ENCODE peak calls at places on chromosomes 3 and 15, in seven cellular contexts. One of them, this sample, is unnamed.

GRCh38 chr15:38490231-38490630 is 36.3 kb downstream of the FAM98B start:
- DNase-seq in activated naive CD4-positive, alpha-beta T cell: no peak
- DNase-seq in germinal center: no peak
- DNase-seq in activated gamma-delta T cell treated with Interleukin-2 at 50 U/mL for 16 hours: no peak
- DNase-seq in HTR-8/SVneo: no peak
- DNase-seq in T-helper 9 cell: no peak
- DNase-seq in astrocyte of the spinal cord: peak
- DNase-seq in this sample: no peak

GRCh38 chr15:62495670-62496328 is 330.7 kb upstream of the C2CD4B start:
- DNase-seq in activated gamma-delta T cell treated with Interleukin-2 at 50 U/mL for 16 hours: no peak
- DNase-seq in activated naive CD4-positive, alpha-beta T cell: no peak
- DNase-seq in astrocyte of the spinal cord: peak
- DNase-seq in germinal center: no peak
- DNase-seq in T-helper 9 cell: no peak
- DNase-seq in HTR-8/SVneo: no peak
- DNase-seq in this sample: no peak

GRCh38 chr15:81106560-81106959 is 27.5 kb upstream of the CFAP161 start:
- DNase-seq in HTR-8/SVneo: peak
- DNase-seq in germinal center: peak
- DNase-seq in astrocyte of the spinal cord: peak
- DNase-seq in activated naive CD4-positive, alpha-beta T cell: peak
- DNase-seq in activated gamma-delta T cell treated with Interleukin-2 at 50 U/mL for 16 hours: peak
- DNase-seq in T-helper 9 cell: peak
- DNase-seq in this sample: peak

GRCh38 chr3:31356941-31357340 is 175.8 kb upstream of the STT3B start:
- DNase-seq in astrocyte of the spinal cord: peak
- DNase-seq in T-helper 9 cell: no peak
- DNase-seq in activated gamma-delta T cell treated with Interleukin-2 at 50 U/mL for 16 hours: no peak
- DNase-seq in activated naive CD4-positive, alpha-beta T cell: no peak
- DNase-seq in germinal center: no peak
- DNase-seq in HTR-8/SVneo: no peak
- DNase-seq in this sample: no peak

GRCh38 chr3:134323966-134324962 is 50.0 kb downstream of the AMOTL2 start:
- DNase-seq in HTR-8/SVneo: no peak
- DNase-seq in activated naive CD4-positive, alpha-beta T cell: no peak
- DNase-seq in activated gamma-delta T cell treated with Interleukin-2 at 50 U/mL for 16 hours: no peak
- DNase-seq in germinal center: no peak
- DNase-seq in T-helper 9 cell: no peak
- DNase-seq in astrocyte of the spinal cord: no peak
- DNase-seq in this sample: no peak

GRCh38 chr3:42149537-42150426 is 58.6 kb downstream of the TRAK1 start:
- DNase-seq in T-helper 9 cell: no peak
- DNase-seq in astrocyte of the spinal cord: no peak
- DNase-seq in activated gamma-delta T cell treated with Interleukin-2 at 50 U/mL for 16 hours: no peak
- DNase-seq in activated naive CD4-positive, alpha-beta T cell: no peak
- DNase-seq in HTR-8/SVneo: no peak
- DNase-seq in germinal center: no peak
- DNase-seq in this sample: no peak

GRCh38 chr3:77039606-77040553 is at the start of gene ROBO2:
- DNase-seq in germinal center: no peak
- DNase-seq in HTR-8/SVneo: no peak
- DNase-seq in activated gamma-delta T cell treated with Interleukin-2 at 50 U/mL for 16 hours: no peak
- DNase-seq in T-helper 9 cell: no peak
- DNase-seq in astrocyte of the spinal cord: peak
- DNase-seq in activated naive CD4-positive, alpha-beta T cell: no peak
- DNase-seq in this sample: no peak

GRCh38 chr15:36658905-36659304 is 79.5 kb downstream of the CDIN1 start:
- DNase-seq in astrocyte of the spinal cord: no peak
- DNase-seq in HTR-8/SVneo: no peak
- DNase-seq in T-helper 9 cell: no peak
- DNase-seq in activated naive CD4-positive, alpha-beta T cell: no peak
- DNase-seq in germinal center: no peak
- DNase-seq in activated gamma-delta T cell treated with Interleukin-2 at 50 U/mL for 16 hours: no peak
- DNase-seq in this sample: no peak

GRCh38 chr3:13347390-13347966 is 72.6 kb downstream of the NUP210 start:
- DNase-seq in HTR-8/SVneo: no peak
- DNase-seq in T-helper 9 cell: no peak
- DNase-seq in activated naive CD4-positive, alpha-beta T cell: no peak
- DNase-seq in activated gamma-delta T cell treated with Interleukin-2 at 50 U/mL for 16 hours: no peak
- DNase-seq in germinal center: no peak
- DNase-seq in astrocyte of the spinal cord: peak
- DNase-seq in this sample: no peak

GRCh38 chr3:114451561-114452018 is 157.8 kb downstream of the TIGIT start:
- DNase-seq in activated gamma-delta T cell treated with Interleukin-2 at 50 U/mL for 16 hours: no peak
- DNase-seq in astrocyte of the spinal cord: peak
- DNase-seq in activated naive CD4-positive, alpha-beta T cell: no peak
- DNase-seq in T-helper 9 cell: no peak
- DNase-seq in HTR-8/SVneo: no peak
- DNase-seq in germinal center: no peak
- DNase-seq in this sample: no peak

GRCh38 chr3:122082357-122082756 is 27.2 kb downstream of the CD86 start:
- DNase-seq in T-helper 9 cell: no peak
- DNase-seq in astrocyte of the spinal cord: no peak
- DNase-seq in HTR-8/SVneo: no peak
- DNase-seq in germinal center: no peak
- DNase-seq in activated naive CD4-positive, alpha-beta T cell: no peak
- DNase-seq in activated gamma-delta T cell treated with Interleukin-2 at 50 U/mL for 16 hours: no peak
- DNase-seq in this sample: no peak

GRCh38 chr3:18049101-18049500 is 306.7 kb upstream of the TBC1D5 start:
- DNase-seq in HTR-8/SVneo: no peak
- DNase-seq in activated naive CD4-positive, alpha-beta T cell: no peak
- DNase-seq in astrocyte of the spinal cord: no peak
- DNase-seq in T-helper 9 cell: no peak
- DNase-seq in germinal center: no peak
- DNase-seq in activated gamma-delta T cell treated with Interleukin-2 at 50 U/mL for 16 hours: no peak
- DNase-seq in this sample: no peak

GRCh38 chr3:179452166-179452544 is 885 bp upstream of the GNB4 start:
- DNase-seq in T-helper 9 cell: no peak
- DNase-seq in activated gamma-delta T cell treated with Interleukin-2 at 50 U/mL for 16 hours: no peak
- DNase-seq in activated naive CD4-positive, alpha-beta T cell: no peak
- DNase-seq in germinal center: no peak
- DNase-seq in HTR-8/SVneo: peak
- DNase-seq in astrocyte of the spinal cord: peak
- DNase-seq in this sample: no peak

GRCh38 chr15:30918366-30918765 is 14.7 kb downstream of the FAN1 start:
- DNase-seq in T-helper 9 cell: no peak
- DNase-seq in activated gamma-delta T cell treated with Interleukin-2 at 50 U/mL for 16 hours: no peak
- DNase-seq in HTR-8/SVneo: no peak
- DNase-seq in germinal center: no peak
- DNase-seq in activated naive CD4-positive, alpha-beta T cell: no peak
- DNase-seq in astrocyte of the spinal cord: no peak
- DNase-seq in this sample: no peak

GRCh38 chr3:146115619-146116018 is 45.4 kb downstream of the PLOD2 start:
- DNase-seq in germinal center: no peak
- DNase-seq in HTR-8/SVneo: no peak
- DNase-seq in activated naive CD4-positive, alpha-beta T cell: no peak
- DNase-seq in astrocyte of the spinal cord: no peak
- DNase-seq in activated gamma-delta T cell treated with Interleukin-2 at 50 U/mL for 16 hours: no peak
- DNase-seq in T-helper 9 cell: no peak
- DNase-seq in this sample: no peak

GRCh38 chr15:63354771-63355650 is 26.6 kb downstream of the CA12 start:
- DNase-seq in activated gamma-delta T cell treated with Interleukin-2 at 50 U/mL for 16 hours: no peak
- DNase-seq in astrocyte of the spinal cord: no peak
- DNase-seq in activated naive CD4-positive, alpha-beta T cell: no peak
- DNase-seq in HTR-8/SVneo: no peak
- DNase-seq in T-helper 9 cell: no peak
- DNase-seq in germinal center: no peak
- DNase-seq in this sample: no peak

GRCh38 chr3:46407976-46408375 is 917 bp downstream of the CCRL2 start:
- DNase-seq in activated gamma-delta T cell treated with Interleukin-2 at 50 U/mL for 16 hours: no peak
- DNase-seq in HTR-8/SVneo: no peak
- DNase-seq in astrocyte of the spinal cord: no peak
- DNase-seq in activated naive CD4-positive, alpha-beta T cell: no peak
- DNase-seq in T-helper 9 cell: no peak
- DNase-seq in germinal center: no peak
- DNase-seq in this sample: no peak

GRCh38 chr3:51539291-51539891 is 872 bp downstream of the RAD54L2 start:
- DNase-seq in HTR-8/SVneo: peak
- DNase-seq in astrocyte of the spinal cord: peak
- DNase-seq in activated naive CD4-positive, alpha-beta T cell: no peak
- DNase-seq in germinal center: peak
- DNase-seq in T-helper 9 cell: peak
- DNase-seq in activated gamma-delta T cell treated with Interleukin-2 at 50 U/mL for 16 hours: peak
- DNase-seq in this sample: no peak

GRCh38 chr15:88900309-88900981 is 5.1 kb upstream of the HAPLN3 start:
- DNase-seq in T-helper 9 cell: no peak
- DNase-seq in activated naive CD4-positive, alpha-beta T cell: no peak
- DNase-seq in astrocyte of the spinal cord: peak
- DNase-seq in activated gamma-delta T cell treated with Interleukin-2 at 50 U/mL for 16 hours: no peak
- DNase-seq in HTR-8/SVneo: no peak
- DNase-seq in germinal center: no peak
- DNase-seq in this sample: no peak

GRCh38 chr15:62975515-62975914 is 67.0 kb upstream of the TPM1 start:
- DNase-seq in activated gamma-delta T cell treated with Interleukin-2 at 50 U/mL for 16 hours: no peak
- DNase-seq in T-helper 9 cell: no peak
- DNase-seq in germinal center: no peak
- DNase-seq in astrocyte of the spinal cord: no peak
- DNase-seq in activated naive CD4-positive, alpha-beta T cell: no peak
- DNase-seq in HTR-8/SVneo: no peak
- DNase-seq in this sample: no peak

GRCh38 chr3:136914739-136915138 is 43.0 kb upstream of the IL20RB start:
- DNase-seq in germinal center: no peak
- DNase-seq in HTR-8/SVneo: no peak
- DNase-seq in astrocyte of the spinal cord: no peak
- DNase-seq in activated naive CD4-positive, alpha-beta T cell: no peak
- DNase-seq in T-helper 9 cell: no peak
- DNase-seq in activated gamma-delta T cell treated with Interleukin-2 at 50 U/mL for 16 hours: no peak
- DNase-seq in this sample: no peak

GRCh38 chr15:25172691-25173090 is 217.9 kb downstream of the SNRPN start:
- DNase-seq in T-helper 9 cell: no peak
- DNase-seq in activated gamma-delta T cell treated with Interleukin-2 at 50 U/mL for 16 hours: peak
- DNase-seq in germinal center: no peak
- DNase-seq in astrocyte of the spinal cord: no peak
- DNase-seq in activated naive CD4-positive, alpha-beta T cell: no peak
- DNase-seq in HTR-8/SVneo: no peak
- DNase-seq in this sample: no peak

GRCh38 chr3:183185696-183186095 is 23.2 kb upstream of the LAMP3 start:
- DNase-seq in astrocyte of the spinal cord: peak
- DNase-seq in germinal center: peak
- DNase-seq in activated gamma-delta T cell treated with Interleukin-2 at 50 U/mL for 16 hours: no peak
- DNase-seq in activated naive CD4-positive, alpha-beta T cell: no peak
- DNase-seq in HTR-8/SVneo: peak
- DNase-seq in T-helper 9 cell: no peak
- DNase-seq in this sample: no peak

GRCh38 chr3:10496121-10496863 is 9.1 kb downstream of the ATP2B2 start:
- DNase-seq in HTR-8/SVneo: no peak
- DNase-seq in activated naive CD4-positive, alpha-beta T cell: no peak
- DNase-seq in T-helper 9 cell: no peak
- DNase-seq in activated gamma-delta T cell treated with Interleukin-2 at 50 U/mL for 16 hours: no peak
- DNase-seq in astrocyte of the spinal cord: no peak
- DNase-seq in germinal center: no peak
- DNase-seq in this sample: no peak

GRCh38 chr3:148606979-148607378 is 90.7 kb upstream of the AGTR1 start:
- DNase-seq in activated naive CD4-positive, alpha-beta T cell: no peak
- DNase-seq in T-helper 9 cell: no peak
- DNase-seq in activated gamma-delta T cell treated with Interleukin-2 at 50 U/mL for 16 hours: no peak
- DNase-seq in HTR-8/SVneo: no peak
- DNase-seq in astrocyte of the spinal cord: no peak
- DNase-seq in germinal center: no peak
- DNase-seq in this sample: no peak

GRCh38 chr3:8972614-8973013 is 9.3 kb upstream of the RAD18 start:
- DNase-seq in germinal center: no peak
- DNase-seq in activated naive CD4-positive, alpha-beta T cell: no peak
- DNase-seq in astrocyte of the spinal cord: peak
- DNase-seq in HTR-8/SVneo: peak
- DNase-seq in T-helper 9 cell: no peak
- DNase-seq in activated gamma-delta T cell treated with Interleukin-2 at 50 U/mL for 16 hours: no peak
- DNase-seq in this sample: no peak

This sample was measured in effector memory CD8-positive, alpha-beta T cell.